ENCODE peak calls at places on chromosomes 7 and 10, in seven cellular contexts. One of them, this sample, is unnamed.

GRCh38 chr7:47045592-47045991 is 536.3 kb downstream of the TNS3 start:
- DNase-seq in HCEC 1CT: peak
- DNase-seq in EL: peak
- DNase-seq in NAMALWA: no peak
- DNase-seq in activated T-cell treated with anti-CD3 and anti-CD28 coated beads for 1 hour: no peak
- DNase-seq in right lobe of liver: no peak
- DNase-seq in type B pancreatic cell: no peak
- DNase-seq in this sample: no peak

GRCh38 chr7:99210265-99210970 is 2.5 kb upstream of the KPNA7 start:
- DNase-seq in activated T-cell treated with anti-CD3 and anti-CD28 coated beads for 1 hour: no peak
- DNase-seq in EL: no peak
- DNase-seq in right lobe of liver: no peak
- DNase-seq in HCEC 1CT: no peak
- DNase-seq in NAMALWA: no peak
- DNase-seq in type B pancreatic cell: no peak
- DNase-seq in this sample: no peak

GRCh38 chr7:79520543-79520942 is 67.1 kb upstream of the MAGI2 start:
- DNase-seq in HCEC 1CT: peak
- DNase-seq in EL: no peak
- DNase-seq in type B pancreatic cell: no peak
- DNase-seq in activated T-cell treated with anti-CD3 and anti-CD28 coated beads for 1 hour: no peak
- DNase-seq in NAMALWA: no peak
- DNase-seq in right lobe of liver: no peak
- DNase-seq in this sample: no peak

GRCh38 chr10:49163741-49164140 is 24.4 kb downstream of the TMEM273 start:
- DNase-seq in NAMALWA: no peak
- DNase-seq in type B pancreatic cell: no peak
- DNase-seq in HCEC 1CT: peak
- DNase-seq in EL: peak
- DNase-seq in activated T-cell treated with anti-CD3 and anti-CD28 coated beads for 1 hour: no peak
- DNase-seq in right lobe of liver: no peak
- DNase-seq in this sample: no peak

GRCh38 chr10:34908472-34908871 is 93.4 kb upstream of the PARD3 start:
- DNase-seq in NAMALWA: no peak
- DNase-seq in EL: peak
- DNase-seq in activated T-cell treated with anti-CD3 and anti-CD28 coated beads for 1 hour: no peak
- DNase-seq in HCEC 1CT: peak
- DNase-seq in right lobe of liver: no peak
- DNase-seq in type B pancreatic cell: no peak
- DNase-seq in this sample: no peak

GRCh38 chr10:43208147-43209063 is 58.5 kb downstream of the RASGEF1A start:
- DNase-seq in type B pancreatic cell: peak
- DNase-seq in activated T-cell treated with anti-CD3 and anti-CD28 coated beads for 1 hour: no peak
- DNase-seq in EL: no peak
- DNase-seq in HCEC 1CT: no peak
- DNase-seq in right lobe of liver: peak
- DNase-seq in NAMALWA: peak
- DNase-seq in this sample: no peak

GRCh38 chr10:19828278-19829049 is 12.2 kb downstream of the PLXDC2 start:
- DNase-seq in NAMALWA: no peak
- DNase-seq in right lobe of liver: no peak
- DNase-seq in HCEC 1CT: no peak
- DNase-seq in EL: no peak
- DNase-seq in type B pancreatic cell: no peak
- DNase-seq in activated T-cell treated with anti-CD3 and anti-CD28 coated beads for 1 hour: no peak
- DNase-seq in this sample: no peak

GRCh38 chr10:62045765-62046521 is 144.4 kb downstream of the ARID5B start:
- DNase-seq in activated T-cell treated with anti-CD3 and anti-CD28 coated beads for 1 hour: no peak
- DNase-seq in EL: peak
- DNase-seq in HCEC 1CT: peak
- DNase-seq in right lobe of liver: no peak
- DNase-seq in type B pancreatic cell: no peak
- DNase-seq in NAMALWA: peak
- DNase-seq in this sample: no peak

GRCh38 chr10:88680958-88681357 is 16.7 kb downstream of the LIPF start:
- DNase-seq in right lobe of liver: no peak
- DNase-seq in activated T-cell treated with anti-CD3 and anti-CD28 coated beads for 1 hour: no peak
- DNase-seq in type B pancreatic cell: no peak
- DNase-seq in NAMALWA: no peak
- DNase-seq in HCEC 1CT: peak
- DNase-seq in EL: no peak
- DNase-seq in this sample: no peak

GRCh38 chr7:99422625-99423024 is 13.9 kb downstream of the BUD31 start:
- DNase-seq in type B pancreatic cell: no peak
- DNase-seq in NAMALWA: no peak
- DNase-seq in EL: no peak
- DNase-seq in right lobe of liver: no peak
- DNase-seq in HCEC 1CT: no peak
- DNase-seq in activated T-cell treated with anti-CD3 and anti-CD28 coated beads for 1 hour: no peak
- DNase-seq in this sample: no peak

GRCh38 chr7:76310102-76310957 is 7.9 kb downstream of the HSPB1 start:
- DNase-seq in HCEC 1CT: no peak
- DNase-seq in activated T-cell treated with anti-CD3 and anti-CD28 coated beads for 1 hour: no peak
- DNase-seq in NAMALWA: no peak
- DNase-seq in EL: no peak
- DNase-seq in type B pancreatic cell: no peak
- DNase-seq in right lobe of liver: peak
- DNase-seq in this sample: no peak

GRCh38 chr7:100406767-100407166 is 21.7 kb downstream of the ZCWPW1 start:
- DNase-seq in HCEC 1CT: peak
- DNase-seq in NAMALWA: no peak
- DNase-seq in right lobe of liver: no peak
- DNase-seq in activated T-cell treated with anti-CD3 and anti-CD28 coated beads for 1 hour: no peak
- DNase-seq in type B pancreatic cell: no peak
- DNase-seq in EL: no peak
- DNase-seq in this sample: no peak

GRCh38 chr10:3886191-3886590 is 101.2 kb upstream of the KLF6 start:
- DNase-seq in right lobe of liver: no peak
- DNase-seq in HCEC 1CT: no peak
- DNase-seq in type B pancreatic cell: no peak
- DNase-seq in EL: no peak
- DNase-seq in NAMALWA: no peak
- DNase-seq in activated T-cell treated with anti-CD3 and anti-CD28 coated beads for 1 hour: no peak
- DNase-seq in this sample: no peak

GRCh38 chr7:123537026-123537642 is 2.7 kb upstream of the IQUB start:
- DNase-seq in activated T-cell treated with anti-CD3 and anti-CD28 coated beads for 1 hour: no peak
- DNase-seq in HCEC 1CT: no peak
- DNase-seq in type B pancreatic cell: no peak
- DNase-seq in NAMALWA: peak
- DNase-seq in EL: peak
- DNase-seq in right lobe of liver: no peak
- DNase-seq in this sample: peak

GRCh38 chr7:32126843-32127242 is 56.6 kb upstream of the PDE1C start:
- DNase-seq in type B pancreatic cell: no peak
- DNase-seq in activated T-cell treated with anti-CD3 and anti-CD28 coated beads for 1 hour: no peak
- DNase-seq in HCEC 1CT: no peak
- DNase-seq in EL: no peak
- DNase-seq in NAMALWA: no peak
- DNase-seq in right lobe of liver: no peak
- DNase-seq in this sample: no peak

GRCh38 chr7:87518735-87519134 is 43.3 kb upstream of the ABCB4 start:
- DNase-seq in HCEC 1CT: no peak
- DNase-seq in NAMALWA: no peak
- DNase-seq in type B pancreatic cell: no peak
- DNase-seq in EL: no peak
- DNase-seq in right lobe of liver: no peak
- DNase-seq in activated T-cell treated with anti-CD3 and anti-CD28 coated beads for 1 hour: no peak
- DNase-seq in this sample: no peak

GRCh38 chr10:132563485-132564248 is 26.1 kb downstream of the INPP5A start:
- DNase-seq in HCEC 1CT: no peak
- DNase-seq in right lobe of liver: no peak
- DNase-seq in NAMALWA: no peak
- DNase-seq in type B pancreatic cell: no peak
- DNase-seq in activated T-cell treated with anti-CD3 and anti-CD28 coated beads for 1 hour: no peak
- DNase-seq in EL: no peak
- DNase-seq in this sample: no peak

GRCh38 chr7:100577507-100577906 is 3.8 kb upstream of the SAP25 start:
- DNase-seq in NAMALWA: no peak
- DNase-seq in activated T-cell treated with anti-CD3 and anti-CD28 coated beads for 1 hour: no peak
- DNase-seq in type B pancreatic cell: no peak
- DNase-seq in EL: no peak
- DNase-seq in HCEC 1CT: no peak
- DNase-seq in right lobe of liver: no peak
- DNase-seq in this sample: no peak

GRCh38 chr7:22782616-22783232 is 39.9 kb downstream of the TOMM7 start:
- DNase-seq in HCEC 1CT: peak
- DNase-seq in NAMALWA: peak
- DNase-seq in type B pancreatic cell: no peak
- DNase-seq in activated T-cell treated with anti-CD3 and anti-CD28 coated beads for 1 hour: peak
- DNase-seq in EL: peak
- DNase-seq in right lobe of liver: peak
- DNase-seq in this sample: peak

GRCh38 chr7:140898794-140899548 is 25.8 kb downstream of the BRAF start:
- DNase-seq in right lobe of liver: no peak
- DNase-seq in NAMALWA: no peak
- DNase-seq in EL: peak
- DNase-seq in activated T-cell treated with anti-CD3 and anti-CD28 coated beads for 1 hour: no peak
- DNase-seq in HCEC 1CT: peak
- DNase-seq in type B pancreatic cell: no peak
- DNase-seq in this sample: no peak

GRCh38 chr7:157886261-157886660 is 549.5 kb downstream of the DNAJB6 start:
- DNase-seq in activated T-cell treated with anti-CD3 and anti-CD28 coated beads for 1 hour: no peak
- DNase-seq in type B pancreatic cell: no peak
- DNase-seq in right lobe of liver: no peak
- DNase-seq in NAMALWA: no peak
- DNase-seq in HCEC 1CT: no peak
- DNase-seq in EL: no peak
- DNase-seq in this sample: no peak

GRCh38 chr7:158818325-158819213 is 10.7 kb downstream of the ESYT2 start:
- DNase-seq in NAMALWA: peak
- DNase-seq in right lobe of liver: peak
- DNase-seq in type B pancreatic cell: no peak
- DNase-seq in HCEC 1CT: peak
- DNase-seq in EL: peak
- DNase-seq in activated T-cell treated with anti-CD3 and anti-CD28 coated beads for 1 hour: peak
- DNase-seq in this sample: peak

GRCh38 chr7:5773661-5774086 is 7.8 kb downstream of the RNF216 start:
- DNase-seq in type B pancreatic cell: no peak
- DNase-seq in right lobe of liver: no peak
- DNase-seq in activated T-cell treated with anti-CD3 and anti-CD28 coated beads for 1 hour: no peak
- DNase-seq in EL: peak
- DNase-seq in HCEC 1CT: peak
- DNase-seq in NAMALWA: no peak
- DNase-seq in this sample: peak

GRCh38 chr7:128741491-128741890 is 2.3 kb downstream of the CALU start:
- DNase-seq in right lobe of liver: no peak
- DNase-seq in HCEC 1CT: no peak
- DNase-seq in NAMALWA: no peak
- DNase-seq in activated T-cell treated with anti-CD3 and anti-CD28 coated beads for 1 hour: no peak
- DNase-seq in type B pancreatic cell: no peak
- DNase-seq in EL: no peak
- DNase-seq in this sample: no peak

GRCh38 chr7:150939052-150939810 is 38.9 kb downstream of the KCNH2 start:
- DNase-seq in activated T-cell treated with anti-CD3 and anti-CD28 coated beads for 1 hour: no peak
- DNase-seq in HCEC 1CT: no peak
- DNase-seq in EL: no peak
- DNase-seq in type B pancreatic cell: peak
- DNase-seq in right lobe of liver: peak
- DNase-seq in NAMALWA: no peak
- DNase-seq in this sample: no peak

GRCh38 chr10:110864662-110865140 is 7.0 kb upstream of the PDCD4 start:
- DNase-seq in NAMALWA: peak
- DNase-seq in right lobe of liver: no peak
- DNase-seq in EL: no peak
- DNase-seq in activated T-cell treated with anti-CD3 and anti-CD28 coated beads for 1 hour: no peak
- DNase-seq in type B pancreatic cell: no peak
- DNase-seq in HCEC 1CT: no peak
- DNase-seq in this sample: peak

GRCh38 chr7:101943889-101944605 is 126.6 kb downstream of the CUX1 start:
- DNase-seq in right lobe of liver: no peak
- DNase-seq in activated T-cell treated with anti-CD3 and anti-CD28 coated beads for 1 hour: no peak
- DNase-seq in NAMALWA: no peak
- DNase-seq in HCEC 1CT: no peak
- DNase-seq in EL: no peak
- DNase-seq in type B pancreatic cell: no peak
- DNase-seq in this sample: no peak

GRCh38 chr10:28281726-28282325 is 21.0 kb downstream of the MPP7 start:
- DNase-seq in HCEC 1CT: no peak
- DNase-seq in EL: no peak
- DNase-seq in NAMALWA: no peak
- DNase-seq in type B pancreatic cell: no peak
- DNase-seq in right lobe of liver: no peak
- DNase-seq in activated T-cell treated with anti-CD3 and anti-CD28 coated beads for 1 hour: no peak
- DNase-seq in this sample: no peak

GRCh38 chr10:71234970-71235681 is 22.8 kb downstream of the UNC5B start:
- DNase-seq in HCEC 1CT: no peak
- DNase-seq in EL: peak
- DNase-seq in right lobe of liver: no peak
- DNase-seq in NAMALWA: no peak
- DNase-seq in activated T-cell treated with anti-CD3 and anti-CD28 coated beads for 1 hour: no peak
- DNase-seq in type B pancreatic cell: no peak
- DNase-seq in this sample: no peak

GRCh38 chr10:75542902-75543301 is 111.5 kb downstream of the LRMDA start:
- DNase-seq in type B pancreatic cell: peak
- DNase-seq in activated T-cell treated with anti-CD3 and anti-CD28 coated beads for 1 hour: no peak
- DNase-seq in HCEC 1CT: no peak
- DNase-seq in NAMALWA: no peak
- DNase-seq in right lobe of liver: no peak
- DNase-seq in EL: peak
- DNase-seq in this sample: no peak

GRCh38 chr7:16978358-16979244 is 96.8 kb upstream of the AGR3 start:
- DNase-seq in right lobe of liver: no peak
- DNase-seq in NAMALWA: no peak
- DNase-seq in activated T-cell treated with anti-CD3 and anti-CD28 coated beads for 1 hour: no peak
- DNase-seq in type B pancreatic cell: no peak
- DNase-seq in EL: peak
- DNase-seq in HCEC 1CT: peak
- DNase-seq in this sample: no peak

GRCh38 chr7:77649950-77650349 is 46.3 kb upstream of the RSBN1L start:
- DNase-seq in NAMALWA: no peak
- DNase-seq in HCEC 1CT: peak
- DNase-seq in type B pancreatic cell: no peak
- DNase-seq in EL: peak
- DNase-seq in right lobe of liver: no peak
- DNase-seq in activated T-cell treated with anti-CD3 and anti-CD28 coated beads for 1 hour: no peak
- DNase-seq in this sample: no peak

GRCh38 chr10:125029584-125030242 is 87.8 kb downstream of the ZRANB1 start:
- DNase-seq in HCEC 1CT: peak
- DNase-seq in NAMALWA: no peak
- DNase-seq in type B pancreatic cell: no peak
- DNase-seq in right lobe of liver: no peak
- DNase-seq in activated T-cell treated with anti-CD3 and anti-CD28 coated beads for 1 hour: no peak
- DNase-seq in EL: peak
- DNase-seq in this sample: no peak

GRCh38 chr10:129259128-129259527 is 207.9 kb upstream of the MGMT start:
- DNase-seq in NAMALWA: no peak
- DNase-seq in HCEC 1CT: no peak
- DNase-seq in right lobe of liver: no peak
- DNase-seq in type B pancreatic cell: no peak
- DNase-seq in activated T-cell treated with anti-CD3 and anti-CD28 coated beads for 1 hour: no peak
- DNase-seq in EL: no peak
- DNase-seq in this sample: no peak

GRCh38 chr10:61791216-61791615 is 110.3 kb upstream of the ARID5B start:
- DNase-seq in EL: peak
- DNase-seq in activated T-cell treated with anti-CD3 and anti-CD28 coated beads for 1 hour: no peak
- DNase-seq in HCEC 1CT: peak
- DNase-seq in right lobe of liver: no peak
- DNase-seq in NAMALWA: no peak
- DNase-seq in type B pancreatic cell: no peak
- DNase-seq in this sample: no peak